ENCODE peak calls at places on chromosomes 5 and 9, in ten cellular contexts. I is IMR-90, J is stomach, B is hepatocyte, X is adrenal gland, Z is psoas muscle, Y is suprapubic skin, R is mucosa of descending colon, L is heart right ventricle, C is A549. M is an unnamed sample.
A peak's percentile ranks its signal among the peaks of the same experiment; 100 is the strongest.

GRCh38 chr9:34575775-34576592 is 13.5 kb downstream of the CNTFR start:
- DNase-seq in I (no peak), J (no peak), B (no peak), X (no peak), Z (no peak), Y (no peak), R (no peak), L (no peak), C (no peak), M (no peak)

GRCh38 chr5:59034498-59035186 is 451.8 kb downstream of the RAB3C start:
- DNase-seq in I (peak; percentile 77), J (no peak), B (peak; percentile 63), X (no peak), Z (no peak), Y (no peak), R (no peak), L (no peak), C (no peak), M (no peak)

GRCh38 chr5:16570121-16570815 is 46.5 kb downstream of the RETREG1 start:
- DNase-seq in I (peak; percentile 31), J (no peak), B (no peak), X (no peak), Z (no peak), Y (no peak), R (no peak), L (no peak), C (no peak), M (no peak)

GRCh38 chr9:123225995-123226394 is 42.4 kb downstream of the STRBP start:
- DNase-seq in I (peak; percentile 58), J (no peak), B (no peak), X (no peak), Z (no peak), Y (no peak), R (no peak), L (no peak), C (no peak), M (no peak)

GRCh38 chr5:133675376-133676154 is 63.2 kb upstream of the FSTL4 start:
- DNase-seq in I (no peak), J (no peak), B (no peak), X (no peak), Z (no peak), Y (peak; percentile 35), R (no peak), L (no peak), C (no peak), M (no peak)

GRCh38 chr5:6675784-6676499 is 37.3 kb upstream of the TENT4A start:
- DNase-seq in I (no peak), J (no peak), B (no peak), X (no peak), Z (no peak), Y (no peak), R (no peak), L (no peak), C (no peak), M (no peak)

GRCh38 chr5:172713113-172713808 is 57.7 kb downstream of the DUSP1 start:
- DNase-seq in I (no peak), J (peak; percentile 62), B (peak; percentile 63), X (no peak), Z (peak; percentile 84), Y (no peak), R (no peak), L (peak; percentile 60), C (peak; percentile 62), M (no peak)

GRCh38 chr5:180873628-180874520 is 12.8 kb upstream of the ZFP62 start:
- DNase-seq in I (peak; percentile 23), J (no peak), B (no peak), X (peak; percentile 26), Z (no peak), Y (no peak), R (peak; percentile 61), L (no peak), C (no peak), M (no peak)

GRCh38 chr5:154948313-154948712 is 7.4 kb downstream of the MRPL22 start:
- DNase-seq in I (no peak), J (no peak), B (no peak), X (no peak), Z (no peak), Y (no peak), R (no peak), L (no peak), C (no peak), M (no peak)

GRCh38 chr5:154945695-154946301 is 4.9 kb downstream of the MRPL22 start:
- DNase-seq in I (peak; percentile 28), J (no peak), B (no peak), X (no peak), Z (no peak), Y (no peak), R (no peak), L (no peak), C (peak; percentile 28), M (no peak)

GRCh38 chr5:154949758-154950157 is 8.9 kb downstream of the MRPL22 start:
- DNase-seq in I (no peak), J (no peak), B (no peak), X (no peak), Z (no peak), Y (no peak), R (no peak), L (no peak), C (no peak), M (no peak)

GRCh38 chr5:154944716-154945115 is 3.8 kb downstream of the MRPL22 start:
- DNase-seq in I (no peak), J (no peak), B (no peak), X (no peak), Z (no peak), Y (no peak), R (no peak), L (no peak), C (no peak), M (no peak)

DNA sequence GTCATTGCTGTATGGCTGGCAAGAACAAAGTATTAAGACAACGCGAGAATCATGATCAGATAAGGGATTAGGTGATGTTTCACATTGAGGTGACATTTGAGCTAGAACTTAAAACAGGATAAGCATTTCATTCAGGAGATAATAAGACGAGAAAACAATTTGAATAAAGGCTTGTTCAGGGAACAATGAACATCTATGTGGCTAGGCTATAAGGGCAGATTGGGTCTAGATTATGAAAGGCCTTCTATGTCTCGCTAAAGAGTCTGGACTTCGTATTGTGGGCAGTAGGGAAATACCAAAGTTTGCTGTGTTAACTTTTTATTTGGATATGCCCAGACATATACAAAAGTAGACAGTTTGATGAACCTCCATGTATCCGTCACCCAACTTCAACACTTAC is 6.9 kb downstream of the MRPL22 start:
- DNase-seq in I (no peak), J (no peak), B (no peak), X (no peak), Z (no peak), Y (no peak), R (no peak), L (no peak), C (no peak), M (no peak)
- H3K4me3 ChIP-seq in I (no peak overlapping the region), J (no peak overlapping the region), B (no peak overlapping the region), X (no peak overlapping the region), Z (no peak overlapping the region), Y (no peak overlapping the region), R (no peak overlapping the region), L (no peak overlapping the region), C (no peak overlapping the region), M (no peak overlapping the region)

GRCh38 chr9:136372006-136372405 is 1.5 kb downstream of the CARD9 start:
- DNase-seq in I (no peak), J (no peak), B (no peak), X (no peak), Z (no peak), Y (no peak), R (no peak), L (no peak), C (no peak), M (no peak)

GRCh38 chr9:136370687-136371530 is 2.6 kb downstream of the CARD9 start:
- DNase-seq in I (peak; percentile 59), J (no peak), B (no peak), X (no peak), Z (no peak), Y (no peak), R (no peak), L (no peak), C (no peak), M (no peak)

GRCh38 chr9:136374183-136374575 is 710 bp upstream of the CARD9 start:
- DNase-seq in I (no peak), J (no peak), B (no peak), X (no peak), Z (no peak), Y (no peak), R (no peak), L (no peak), C (no peak), M (no peak)

GRCh38 chr9:136373300-136374182 is at the start of gene CARD9:
- DNase-seq in I (no peak), J (no peak), B (no peak), X (peak; percentile 50), Z (no peak), Y (no peak), R (no peak), L (no peak), C (no peak), M (no peak)

GRCh38 chr9:136372561-136373299 is 739 bp downstream of the CARD9 start:
- DNase-seq in I (peak; percentile 86), J (peak; percentile 69), B (peak; percentile 74), X (peak; percentile 64), Z (peak; percentile 82), Y (no peak), R (peak; percentile 80), L (no peak), C (no peak), M (peak; percentile 75)
- TF ChIP-seq CTCF in I (peak; percentile 50), J (no peak), B (peak; percentile 12), X (no peak), Z (no peak), Y (no peak), R (no peak), L (no peak), C (no peak), M (peak; percentile 43)

GRCh38 chr9:108099854-108100253 is 610.3 kb upstream of the KLF4 start:
- DNase-seq in I (no peak), J (no peak), B (no peak), X (no peak), Z (no peak), Y (no peak), R (no peak), L (no peak), C (no peak), M (no peak)

GRCh38 chr9:108104991-108105390 is 615.4 kb upstream of the KLF4 start:
- DNase-seq in I (no peak), J (no peak), B (no peak), X (no peak), Z (no peak), Y (no peak), R (no peak), L (no peak), C (no peak), M (no peak)

GRCh38 chr9:108100571-108100970 is 611.0 kb upstream of the KLF4 start:
- DNase-seq in I (no peak), J (no peak), B (no peak), X (no peak), Z (no peak), Y (no peak), R (no peak), L (no peak), C (no peak), M (no peak)

GRCh38 chr9:108103294-108103693 is 613.7 kb upstream of the KLF4 start:
- DNase-seq in I (peak; percentile 63), J (no peak), B (no peak), X (no peak), Z (no peak), Y (no peak), R (no peak), L (no peak), C (no peak), M (no peak)

DNA sequence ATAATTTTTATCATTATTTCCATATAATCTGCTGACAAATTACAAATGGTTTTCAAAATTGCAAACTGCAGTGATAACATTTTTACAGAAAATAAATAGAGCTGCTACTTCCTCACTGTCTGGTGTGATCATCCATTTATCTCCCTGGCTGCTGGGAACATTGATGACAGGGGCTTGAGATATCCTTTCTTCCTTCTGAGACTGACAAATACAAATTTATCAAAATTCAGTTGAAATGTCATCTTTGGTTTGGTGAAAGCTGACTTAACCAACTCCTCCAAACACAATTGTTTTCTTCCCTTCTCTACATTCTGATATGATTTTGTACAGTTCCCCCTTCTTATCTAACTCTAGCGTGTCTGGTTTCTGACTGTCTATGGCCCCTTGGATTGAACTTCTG is 611.8 kb upstream of the KLF4 start:
- DNase-seq in I (no peak), J (no peak), B (no peak), X (no peak), Z (no peak), Y (no peak), R (no peak), L (no peak), C (no peak), M (no peak)
- H3K9me3 ChIP-seq in I (no peaks in the 10 kb centered on the region), J (no peaks in the 10 kb centered on the region), B (no peaks in the 10 kb centered on the region), X (no peaks in the 10 kb centered on the region), Z (no peaks in the 10 kb centered on the region), Y (no peaks in the 10 kb centered on the region), R (no peaks in the 10 kb centered on the region), L (no peaks in the 10 kb centered on the region), C (no peaks in the 10 kb centered on the region), M (no peaks in the 10 kb centered on the region)

GRCh38 chr9:6014668-6015270 is 655 bp downstream of the RANBP6 start:
- DNase-seq in I (peak; percentile 84), J (no peak), B (peak; percentile 62), X (no peak), Z (no peak), Y (no peak), R (no peak), L (no peak), C (peak; percentile 37), M (no peak)

DNA sequence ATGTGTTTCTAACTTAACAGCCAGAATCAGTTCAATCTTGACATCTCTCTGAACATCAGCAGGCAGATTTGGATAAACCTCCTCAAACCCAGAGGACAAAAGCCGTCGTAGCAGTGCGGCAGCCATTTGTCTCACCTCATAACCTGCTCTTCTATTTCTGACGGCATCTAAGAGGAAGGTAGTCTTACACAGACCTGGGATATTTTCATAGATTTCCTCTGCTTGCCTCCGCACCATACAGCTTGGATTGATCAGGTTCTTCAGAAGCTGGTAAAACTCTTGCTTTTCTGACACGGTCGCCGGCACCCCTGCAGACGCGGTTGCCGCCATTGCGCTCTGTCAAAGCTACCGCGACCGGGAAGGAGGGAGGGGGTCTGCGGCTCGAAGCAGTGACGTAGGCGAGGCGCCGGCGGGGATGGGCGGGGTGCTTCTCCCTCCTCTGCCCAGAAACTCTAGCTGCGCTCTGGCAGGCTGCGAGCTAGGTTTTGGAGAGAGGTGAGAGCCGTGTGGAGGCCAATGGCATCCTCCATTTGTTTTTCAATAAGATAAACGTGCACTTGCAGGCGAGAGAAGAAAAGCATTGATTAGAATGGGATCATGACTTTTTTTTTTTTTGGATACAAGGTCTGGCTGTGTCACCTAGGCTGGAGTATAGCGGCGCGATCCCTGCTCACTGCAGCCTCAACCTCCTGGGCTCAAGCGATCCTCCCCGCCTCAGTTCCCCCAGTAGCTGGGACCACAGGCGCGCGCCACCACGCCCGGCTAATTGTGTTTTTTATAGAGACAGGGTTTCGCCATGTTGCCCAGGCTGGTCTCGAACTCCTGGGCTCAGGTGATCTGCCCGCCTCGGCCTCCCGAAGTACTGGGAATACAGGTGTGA is at the start of gene RANBP6:
- DNase-seq in I (peak; percentile 79), J (peak; percentile 92), B (peak; percentile 95), X (peak; percentile 93), Z (peak; percentile 96), Y (peak; percentile 97), R (peak; percentile 95), L (peak; percentile 91), C (peak; percentile 88), M (peak; percentile 39)
- H3K4me3 ChIP-seq in I (peak within 1 kb of the TSS; percentile 89), J (peak within 1 kb of the TSS; percentile 70), B (peak within 1 kb of the TSS; percentile 92), X (peak within 1 kb of the TSS; percentile 83), Z (peak within 1 kb of the TSS; percentile 93), Y (peak within 1 kb of the TSS; percentile 52), R (peak within 1 kb of the TSS; percentile 35), L (peak within 1 kb of the TSS; percentile 75), C (peak within 1 kb of the TSS; percentile 61), M (peak within 1 kb of the TSS; percentile 76)

M was measured in AG04450.